ENCODE peak calls at places on chromosomes 7 and 10, in eight cellular contexts. R is fibroblast of the aortic adventitia, K is brain microvascular endothelial cell, N is pancreas, Q is HFFc6, H is cardiac muscle cell, X is heart left ventricle, Y is GM12878. G is an unnamed sample.

GRCh38 chr7:116356979-116357378 is 142.6 kb upstream of the CAV2 start:
- DNase-seq in X (no peak), N (no peak), K (no peak), H (peak), Q (no peak), Y (no peak), R (no peak), G (no peak)

GRCh38 chr10:3782456-3783312 is 2.3 kb downstream of the KLF6 start:
- DNase-seq in X (peak), R (peak), Q (peak), Y (no peak), N (peak), H (peak), K (peak), G (peak)

GRCh38 chr7:112882022-112882421 is 91.8 kb upstream of the TMEM168 start:
- DNase-seq in H (no peak), R (no peak), N (no peak), Q (no peak), X (no peak), Y (no peak), K (no peak), G (no peak)

GRCh38 chr10:17062493-17063487 is 66.8 kb downstream of the CUBN start:
- DNase-seq in H (no peak), K (peak), X (no peak), Y (no peak), Q (peak), R (peak), N (peak), G (peak)

GRCh38 chr10:93991596-93992284 is 2.0 kb upstream of the PLCE1 start:
- DNase-seq in R (peak), K (peak), Y (no peak), Q (peak), H (peak), X (peak), N (peak), G (peak)

GRCh38 chr7:93442478-93443224 is 131.9 kb downstream of the CALCR start:
- DNase-seq in N (peak), X (no peak), Q (peak), K (peak), Y (no peak), H (peak), R (peak), G (peak)

GRCh38 chr7:88090233-88090632 is 129.6 kb downstream of the SRI start:
- DNase-seq in N (no peak), K (no peak), Y (no peak), R (no peak), H (no peak), Q (no peak), X (no peak), G (no peak)

GRCh38 chr7:99473315-99473596 is 566 bp downstream of the ZNF789 start:
- DNase-seq in R (peak), K (peak), Q (peak), H (peak), Y (peak), X (no peak), N (no peak), G (peak)

GRCh38 chr7:48938539-48938938 is 14.2 kb downstream of the CDC14C start:
- DNase-seq in N (no peak), X (peak), R (peak), H (no peak), K (no peak), Q (peak), Y (no peak), G (peak)

GRCh38 chr10:14530465-14530864 is 199.7 kb upstream of the FRMD4A start:
- DNase-seq in H (no peak), X (no peak), Y (no peak), N (no peak), Q (peak), K (no peak), R (no peak), G (no peak)

GRCh38 chr7:20786779-20787651 is at the start of gene SP8:
- DNase-seq in K (no peak), Y (no peak), H (peak), X (no peak), Q (no peak), N (no peak), R (no peak), G (peak)

GRCh38 chr10:98246911-98247820 is 20.8 kb downstream of the LOXL4 start:
- DNase-seq in K (no peak), Y (no peak), N (no peak), X (no peak), Q (peak), H (no peak), R (no peak), G (no peak)

GRCh38 chr7:40148671-40149070 is 13.9 kb downstream of the SUGCT start:
- DNase-seq in X (no peak), Y (no peak), N (no peak), Q (no peak), H (no peak), R (no peak), K (no peak), G (no peak)

GRCh38 chr7:99365318-99366141 is 9.0 kb upstream of the ARPC1B start:
- DNase-seq in K (no peak), R (no peak), N (peak), H (peak), X (no peak), Y (no peak), Q (no peak), G (peak)

GRCh38 chr10:52232561-52233350 is 81.3 kb upstream of the DKK1 start:
- DNase-seq in K (peak), N (no peak), X (no peak), R (no peak), H (peak), Q (no peak), Y (no peak), G (no peak)

GRCh38 chr7:4017785-4018184 is 664.3 kb upstream of the FOXK1 start:
- DNase-seq in Q (no peak), H (no peak), Y (no peak), N (no peak), X (no peak), R (no peak), K (no peak), G (no peak)

GRCh38 chr10:3660753-3661152 is 124.3 kb downstream of the KLF6 start:
- DNase-seq in Y (no peak), R (no peak), K (no peak), X (no peak), H (no peak), N (no peak), Q (no peak), G (no peak)

GRCh38 chr7:1694981-1695511 is 25.0 kb downstream of the ELFN1 start:
- DNase-seq in H (no peak), R (no peak), X (peak), N (no peak), Y (no peak), K (no peak), Q (no peak), G (no peak)

GRCh38 chr7:2030475-2031456 is 202.0 kb downstream of the MAD1L1 start:
- DNase-seq in H (no peak), N (no peak), K (no peak), R (no peak), Q (no peak), Y (no peak), X (no peak), G (no peak)

GRCh38 chr7:47783456-47784240 is 164.6 kb downstream of the PKD1L1 start:
- DNase-seq in Y (no peak), K (peak), X (no peak), N (no peak), R (peak), Q (peak), H (no peak), G (peak)

GRCh38 chr7:108525327-108525984 is 479 bp downstream of the PNPLA8 start:
- DNase-seq in Q (peak), X (peak), K (peak), N (no peak), Y (no peak), R (peak), H (peak), G (peak)

GRCh38 chr7:122901250-122901649 is 15.0 kb upstream of the CADPS2 start:
- DNase-seq in Q (no peak), H (no peak), Y (no peak), R (peak), X (no peak), K (no peak), N (no peak), G (no peak)

GRCh38 chr7:19020062-19020461 is 97.4 kb downstream of the TWIST1 start:
- DNase-seq in K (no peak), Y (no peak), H (no peak), X (no peak), N (no peak), R (no peak), Q (no peak), G (peak)

GRCh38 chr7:19020711-19021110 is 96.7 kb downstream of the TWIST1 start:
- DNase-seq in Q (peak), X (no peak), K (no peak), H (no peak), R (peak), Y (no peak), N (no peak), G (peak)

GRCh38 chr7:19016140-19016539 is 101.3 kb downstream of the TWIST1 start:
- DNase-seq in R (peak), N (no peak), H (no peak), K (peak), Q (peak), X (no peak), Y (no peak), G (no peak)

GRCh38 chr7:19015066-19015465 is 102.4 kb downstream of the TWIST1 start:
- DNase-seq in R (no peak), Q (no peak), X (no peak), N (no peak), K (no peak), H (no peak), Y (no peak), G (no peak)

DNA sequence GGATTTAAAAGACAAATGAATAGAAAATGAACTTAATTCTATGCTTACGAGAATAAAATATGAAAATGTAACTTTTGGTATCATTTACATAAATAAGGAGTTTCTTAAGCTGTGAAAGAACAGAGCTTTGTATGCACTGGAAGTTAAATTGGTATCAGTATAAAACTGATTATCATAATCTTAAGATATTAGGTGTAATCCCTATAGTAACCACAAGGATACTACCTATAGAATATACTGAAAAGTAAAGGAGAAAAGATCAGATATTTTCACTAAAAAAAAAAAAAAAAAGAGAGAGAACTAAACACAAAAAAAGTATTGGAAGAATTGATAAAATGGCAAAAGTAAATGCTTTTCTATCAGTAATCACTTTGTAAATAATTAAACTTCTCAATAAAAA is 100.1 kb downstream of the TWIST1 start:
- DNase-seq in R (no peak), N (no peak), H (no peak), K (no peak), Q (no peak), Y (no peak), X (no peak), G (no peak)
- TF ChIP-seq CTCF in R (peak), N (no peak), H (no peak), K (no peak), Q (peak), Y (no peak), X (peak), G (no peak)

DNA sequence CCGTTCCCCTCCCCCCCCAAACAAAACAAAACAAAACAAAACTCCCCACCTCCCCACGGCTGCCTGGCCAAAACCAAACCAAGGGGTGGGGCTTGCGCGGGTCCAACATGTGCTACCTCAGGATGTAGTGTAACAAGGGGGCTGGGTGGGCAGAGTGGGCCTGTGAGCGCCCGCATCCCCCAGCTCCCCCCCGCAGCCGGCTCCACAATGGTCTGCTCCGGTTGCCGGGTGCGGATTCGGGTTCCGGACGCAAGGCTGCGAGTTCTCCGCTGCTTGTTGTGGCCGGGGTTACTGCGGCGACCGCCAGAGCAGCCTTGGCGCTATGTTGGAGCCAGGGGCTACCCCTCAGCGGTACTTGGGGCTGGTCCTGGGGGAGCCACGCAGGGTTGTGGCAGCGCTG is 4.9 kb downstream of the C10orf143 start:
- DNase-seq in K (no peak), Y (no peak), X (no peak), R (no peak), Q (no peak), H (no peak), N (no peak), G (no peak)
- TF ChIP-seq CTCF in K (no peak), Y (no peak), X (no peak), R (no peak), Q (no peak), H (no peak), N (no peak), G (no peak)

DNA sequence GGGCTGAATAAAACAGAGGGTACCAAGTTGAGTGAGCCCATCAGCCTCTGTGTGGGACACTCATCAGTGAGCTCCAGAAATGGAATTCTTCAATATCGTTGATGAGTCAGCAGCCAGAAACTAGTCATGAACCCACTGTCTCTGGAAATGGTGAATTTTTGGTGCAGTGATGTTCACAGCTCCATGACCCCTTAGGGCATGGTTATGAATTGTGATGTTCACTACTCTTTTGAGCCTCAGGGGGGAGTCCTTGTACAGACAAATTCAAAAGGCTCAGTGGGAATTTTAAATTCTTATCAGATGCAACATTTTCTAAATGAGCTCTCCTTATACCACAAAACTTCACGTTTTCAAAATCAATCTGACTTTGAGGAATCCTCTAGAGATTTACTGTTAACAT is 335.7 kb downstream of the PHTF2 start:
- DNase-seq in X (no peak), R (peak), Y (no peak), Q (peak), N (no peak), H (peak), K (peak), G (peak)
- TF ChIP-seq CTCF in X (no peak), R (peak), Y (peak), Q (peak), N (peak), H (peak), K (peak), G (peak)

DNA sequence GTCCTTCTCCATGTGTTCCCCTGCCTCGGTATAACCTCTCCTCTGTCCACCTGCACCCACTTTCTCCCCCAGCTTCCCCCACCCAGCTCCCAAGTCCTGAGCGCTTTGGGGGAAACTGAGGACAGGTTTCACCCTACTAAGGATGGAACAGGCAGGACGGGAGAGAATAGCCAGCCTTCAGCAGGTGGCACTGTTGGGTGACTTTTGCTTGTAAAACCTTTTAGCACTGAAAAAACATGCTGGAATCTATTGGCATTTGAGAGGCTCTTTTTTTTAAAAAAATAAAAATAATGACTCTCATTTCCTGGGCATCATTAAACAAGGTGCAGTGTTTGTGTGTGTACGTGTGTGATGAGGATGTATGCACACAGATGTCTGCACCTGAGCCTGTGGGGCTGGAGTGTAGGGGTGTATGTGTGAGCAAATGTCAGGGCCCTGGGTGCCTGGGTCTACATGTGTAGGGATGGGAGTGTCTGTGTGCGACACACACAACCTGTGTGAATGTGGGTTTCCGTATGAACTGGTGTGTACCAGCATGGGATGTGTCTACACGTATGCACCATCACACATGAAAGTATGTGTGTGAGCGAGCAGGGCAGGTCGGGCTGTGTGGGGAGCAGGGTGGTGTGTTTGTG is 177.9 kb downstream of the RPS24 start:
- DNase-seq in Y (no peak), N (peak), X (no peak), K (peak), R (peak), H (peak), Q (peak), G (peak)
- TF ChIP-seq CTCF in Y (peak), N (peak), X (no peak), K (peak), R (peak), H (peak), Q (peak), G (peak)

DNA sequence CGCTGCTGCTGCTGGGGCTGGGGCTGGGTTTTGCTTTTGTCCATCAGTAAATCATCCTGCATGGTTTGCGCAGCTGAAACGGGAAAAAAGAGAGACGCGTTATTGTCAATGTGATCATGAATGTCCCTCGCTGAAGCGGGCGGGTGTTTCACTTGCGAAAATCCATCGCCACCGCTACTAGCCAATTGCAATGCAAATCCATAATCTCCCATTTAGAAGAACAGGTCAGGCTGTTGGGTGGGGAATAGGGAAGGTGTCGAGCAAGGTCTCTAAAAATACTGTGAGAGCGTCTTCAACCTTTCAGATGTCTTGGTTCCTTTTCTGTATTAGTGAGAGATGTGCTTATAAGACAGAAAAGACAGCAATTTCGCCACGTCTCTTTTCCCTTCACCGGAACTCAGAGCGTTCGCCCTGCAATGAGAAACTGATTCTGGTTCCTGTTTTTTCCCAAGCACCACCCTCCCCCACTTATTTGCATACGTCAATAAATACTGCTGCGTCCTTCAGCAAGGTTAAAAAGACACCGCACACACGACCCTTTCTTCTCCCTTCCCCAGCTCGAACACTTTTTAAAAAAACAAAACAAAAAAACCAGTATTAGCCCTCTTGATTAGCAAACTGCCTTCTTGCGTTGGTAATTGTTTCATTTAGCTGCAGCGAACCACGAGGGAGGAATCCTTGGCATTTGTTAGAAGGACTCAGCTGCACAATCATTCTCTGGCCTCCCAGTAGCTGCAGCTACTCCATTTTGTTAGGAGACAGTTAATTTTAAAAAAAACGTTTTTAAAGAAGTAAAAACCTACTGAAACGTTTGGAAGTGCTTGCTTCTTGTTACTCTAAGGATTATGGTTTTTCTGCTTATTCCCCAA is 50.4 kb downstream of the CPEB3 start:
- DNase-seq in K (peak), Q (peak), H (peak), X (peak), Y (peak), R (peak), N (peak), G (peak)
- TF ChIP-seq CTCF in K (no peak), Q (no peak), H (no peak), X (no peak), Y (no peak), R (no peak), N (no peak), G (no peak)

GRCh38 chr7:100546868-100547800 is 8.1 kb downstream of the AGFG2 start:
- DNase-seq in H (no peak), K (no peak), Q (no peak), X (no peak), R (no peak), N (no peak), Y (no peak), G (no peak)

GRCh38 chr7:100544386-100544785 is 5.4 kb downstream of the AGFG2 start:
- DNase-seq in X (no peak), R (no peak), Y (no peak), N (no peak), H (no peak), K (no peak), Q (no peak), G (no peak)

GRCh38 chr7:100544949-100545635 is 6.1 kb downstream of the AGFG2 start:
- DNase-seq in X (no peak), Y (no peak), K (no peak), Q (no peak), R (peak), H (peak), N (no peak), G (peak)

GRCh38 chr7:100546129-100546867 is 7.3 kb downstream of the AGFG2 start:
- DNase-seq in N (no peak), Q (no peak), K (no peak), H (no peak), X (no peak), R (no peak), Y (no peak), G (no peak)

GRCh38 chr7:100545636-100546128 is 6.7 kb downstream of the AGFG2 start:
- DNase-seq in Q (peak), N (peak), H (peak), K (peak), R (peak), X (no peak), Y (peak), G (peak)
- TF ChIP-seq CTCF in Q (peak), N (no peak), H (peak), K (peak), R (peak), X (no peak), Y (peak), G (no peak)

GRCh38 chr7:72187179-72187578 is 225.0 kb downstream of the CALN1 start:
- DNase-seq in Q (no peak), X (no peak), H (no peak), Y (no peak), K (no peak), N (no peak), R (no peak), G (no peak)

GRCh38 chr7:72182036-72182435 is 230.1 kb downstream of the CALN1 start:
- DNase-seq in R (no peak), N (no peak), Q (no peak), H (no peak), X (no peak), K (no peak), Y (no peak), G (no peak)

DNA sequence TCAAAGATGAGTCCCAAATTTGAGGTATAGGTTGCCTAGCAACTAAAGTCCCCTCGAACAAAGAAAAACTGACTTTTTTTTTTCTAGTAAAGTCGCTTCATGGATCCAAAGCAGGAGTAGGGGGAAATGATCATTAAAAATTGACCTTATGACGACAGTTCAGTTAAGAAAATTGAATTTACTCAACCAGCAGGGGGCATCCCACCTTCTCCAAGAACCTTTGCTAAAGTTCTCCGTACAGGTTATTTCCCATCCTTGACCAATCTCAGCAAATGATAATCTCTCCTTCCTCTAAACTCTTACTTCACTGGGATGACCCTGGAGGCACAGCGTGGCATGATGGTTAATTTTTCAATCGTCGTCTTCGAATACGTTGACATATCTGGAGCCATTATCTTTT is 228.3 kb downstream of the CALN1 start:
- DNase-seq in K (no peak), N (no peak), H (peak), R (no peak), Q (no peak), Y (no peak), X (no peak), G (no peak)
- TF ChIP-seq CTCF in K (no peak), N (no peak), H (no peak), R (no peak), Q (peak), Y (no peak), X (peak), G (peak)

GRCh38 chr10:126520918-126521317 is 132.6 kb upstream of the ADAM12 start:
- DNase-seq in Q (no peak), K (no peak), X (no peak), R (no peak), Y (no peak), H (no peak), N (no peak), G (no peak)
- TF ChIP-seq CTCF in Q (peak), K (peak), X (no peak), R (peak), Y (no peak), H (no peak), N (no peak), G (peak)

G was measured in MCF 10A.